ENCODE peak calls at places on chromosome 22, in seven cellular contexts. One of them, this sample, is unnamed.
A peak's percentile ranks its signal among the peaks of the same experiment; 100 is the strongest.

GRCh38 chr22:26357281-26357680 is 71.8 kb upstream of the ASPHD2 start:
- DNase-seq in SJSA1: no peak
- DNase-seq in ovary: no peak
- DNase-seq in cardiac muscle cell: no peak
- DNase-seq in CD8-positive, alpha-beta T cell: no peak
- DNase-seq in upper lobe of right lung: no peak
- DNase-seq in body of pancreas: no peak
- DNase-seq in this sample: no peak

GRCh38 chr22:36790648-36791047 is 14.7 kb upstream of the IFT27 start:
- DNase-seq in SJSA1: no peak
- DNase-seq in ovary: no peak
- DNase-seq in cardiac muscle cell: no peak
- DNase-seq in CD8-positive, alpha-beta T cell: no peak
- DNase-seq in upper lobe of right lung: no peak
- DNase-seq in body of pancreas: no peak
- DNase-seq in this sample: no peak

GRCh38 chr22:41123151-41123550 is 30.8 kb downstream of the EP300 start:
- DNase-seq in SJSA1: no peak
- DNase-seq in ovary: no peak
- DNase-seq in cardiac muscle cell: no peak
- DNase-seq in CD8-positive, alpha-beta T cell: no peak
- DNase-seq in upper lobe of right lung: no peak
- DNase-seq in body of pancreas: no peak
- DNase-seq in this sample: no peak

GRCh38 chr22:44839061-44839460 is 86.7 kb downstream of the ARHGAP8 start:
- DNase-seq in SJSA1: no peak
- DNase-seq in ovary: no peak
- DNase-seq in cardiac muscle cell: no peak
- DNase-seq in CD8-positive, alpha-beta T cell: no peak
- DNase-seq in upper lobe of right lung: no peak
- DNase-seq in body of pancreas: no peak
- DNase-seq in this sample: no peak

GRCh38 chr22:37911273-37911672 is 5.2 kb downstream of the MICALL1 start:
- DNase-seq in SJSA1: no peak
- DNase-seq in ovary: no peak
- DNase-seq in cardiac muscle cell: no peak
- DNase-seq in CD8-positive, alpha-beta T cell: no peak
- DNase-seq in upper lobe of right lung: no peak
- DNase-seq in body of pancreas: no peak
- DNase-seq in this sample: no peak

GRCh38 chr22:37638351-37639069 is 959 bp upstream of the SH3BP1 start:
- DNase-seq in SJSA1: no peak
- DNase-seq in ovary: no peak
- DNase-seq in cardiac muscle cell: no peak
- DNase-seq in CD8-positive, alpha-beta T cell: peak; percentile 46
- DNase-seq in upper lobe of right lung: no peak
- DNase-seq in body of pancreas: no peak
- DNase-seq in this sample: no peak

GRCh38 chr22:20261848-20262581 is 6.1 kb downstream of the RTN4R start:
- DNase-seq in SJSA1: no peak
- DNase-seq in ovary: no peak
- DNase-seq in cardiac muscle cell: no peak
- DNase-seq in CD8-positive, alpha-beta T cell: no peak
- DNase-seq in upper lobe of right lung: no peak
- DNase-seq in body of pancreas: no peak
- DNase-seq in this sample: no peak

GRCh38 chr22:37169947-37170688 is 17.9 kb downstream of the C1QTNF6 start:
- DNase-seq in SJSA1: no peak
- DNase-seq in ovary: no peak
- DNase-seq in cardiac muscle cell: no peak
- DNase-seq in CD8-positive, alpha-beta T cell: no peak
- DNase-seq in upper lobe of right lung: peak; percentile 59
- DNase-seq in body of pancreas: no peak
- DNase-seq in this sample: no peak

GRCh38 chr22:44882226-44882905 is 127.4 kb downstream of the PHF21B start:
- DNase-seq in SJSA1: peak; percentile 40
- DNase-seq in ovary: no peak
- DNase-seq in cardiac muscle cell: no peak
- DNase-seq in CD8-positive, alpha-beta T cell: no peak
- DNase-seq in upper lobe of right lung: peak; percentile 39
- DNase-seq in body of pancreas: no peak
- DNase-seq in this sample: no peak

GRCh38 chr22:43854786-43855271 is 7.5 kb downstream of the SULT4A1 start:
- DNase-seq in SJSA1: no peak
- DNase-seq in ovary: no peak
- DNase-seq in cardiac muscle cell: no peak
- DNase-seq in CD8-positive, alpha-beta T cell: no peak
- DNase-seq in upper lobe of right lung: peak; percentile 44
- DNase-seq in body of pancreas: no peak
- DNase-seq in this sample: no peak

GRCh38 chr22:44407404-44408226 is 90.4 kb downstream of the RTL6 start:
- DNase-seq in SJSA1: no peak
- DNase-seq in ovary: no peak
- DNase-seq in cardiac muscle cell: no peak
- DNase-seq in CD8-positive, alpha-beta T cell: no peak
- DNase-seq in upper lobe of right lung: peak; percentile 34
- DNase-seq in body of pancreas: peak; percentile 70
- DNase-seq in this sample: no peak

GRCh38 chr22:16789860-16790493 is 35.2 kb downstream of the XKR3 start:
- DNase-seq in SJSA1: no peak
- DNase-seq in ovary: no peak
- DNase-seq in cardiac muscle cell: no peak
- DNase-seq in CD8-positive, alpha-beta T cell: no peak
- DNase-seq in upper lobe of right lung: no peak
- DNase-seq in body of pancreas: no peak
- DNase-seq in this sample: no peak

GRCh38 chr22:43840851-43841250 is 21.5 kb downstream of the SULT4A1 start:
- DNase-seq in SJSA1: no peak
- DNase-seq in ovary: no peak
- DNase-seq in cardiac muscle cell: no peak
- DNase-seq in CD8-positive, alpha-beta T cell: no peak
- DNase-seq in upper lobe of right lung: no peak
- DNase-seq in body of pancreas: no peak
- DNase-seq in this sample: no peak

DNA sequence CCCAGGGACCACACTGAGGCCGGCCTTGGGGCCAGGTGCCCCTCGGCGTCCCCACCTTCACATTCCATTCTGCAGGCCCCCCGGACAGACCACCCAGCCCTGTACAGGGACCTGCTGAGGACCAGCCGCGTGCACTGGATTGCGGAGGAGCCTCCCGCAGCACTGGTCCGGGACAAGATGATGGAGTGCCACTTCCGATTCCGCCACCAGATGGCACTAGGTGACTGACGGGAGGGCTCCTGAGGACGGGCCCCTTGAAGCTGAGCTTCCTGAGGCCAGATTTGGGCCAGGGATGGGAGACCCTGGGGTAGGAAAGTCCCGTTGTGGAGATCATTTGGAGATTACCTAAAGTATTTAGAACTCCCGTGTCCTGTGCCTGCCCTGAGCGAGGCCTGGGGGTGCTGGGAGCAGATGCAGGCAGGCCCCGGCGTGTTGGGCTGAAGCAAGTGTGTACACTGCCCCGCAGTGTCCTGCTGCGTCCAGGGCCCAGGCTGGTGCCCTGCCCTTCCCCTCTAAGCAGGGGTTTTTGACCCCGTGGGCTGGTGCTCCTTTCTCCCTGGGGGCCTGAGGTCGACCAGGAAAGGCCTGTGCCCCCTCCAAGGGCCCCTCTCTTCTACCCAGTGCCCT is 20.0 kb downstream of the TRMU start:
- DNase-seq in SJSA1: peak; percentile 77
- DNase-seq in ovary: peak; percentile 58
- DNase-seq in cardiac muscle cell: peak; percentile 80
- DNase-seq in CD8-positive, alpha-beta T cell: peak; percentile 68
- DNase-seq in upper lobe of right lung: peak; percentile 83
- DNase-seq in body of pancreas: peak; percentile 79
- DNase-seq in this sample: peak; percentile 11
- H3K4me3 ChIP-seq in SJSA1: no peak overlapping the region
- H3K4me3 ChIP-seq in ovary: no peak overlapping the region
- H3K4me3 ChIP-seq in cardiac muscle cell: no peak overlapping the region
- H3K4me3 ChIP-seq in CD8-positive, alpha-beta T cell: no peak overlapping the region
- H3K4me3 ChIP-seq in upper lobe of right lung: no peak overlapping the region
- H3K4me3 ChIP-seq in body of pancreas: no peak overlapping the region
- H3K4me3 ChIP-seq in this sample: no peak overlapping the region

DNA sequence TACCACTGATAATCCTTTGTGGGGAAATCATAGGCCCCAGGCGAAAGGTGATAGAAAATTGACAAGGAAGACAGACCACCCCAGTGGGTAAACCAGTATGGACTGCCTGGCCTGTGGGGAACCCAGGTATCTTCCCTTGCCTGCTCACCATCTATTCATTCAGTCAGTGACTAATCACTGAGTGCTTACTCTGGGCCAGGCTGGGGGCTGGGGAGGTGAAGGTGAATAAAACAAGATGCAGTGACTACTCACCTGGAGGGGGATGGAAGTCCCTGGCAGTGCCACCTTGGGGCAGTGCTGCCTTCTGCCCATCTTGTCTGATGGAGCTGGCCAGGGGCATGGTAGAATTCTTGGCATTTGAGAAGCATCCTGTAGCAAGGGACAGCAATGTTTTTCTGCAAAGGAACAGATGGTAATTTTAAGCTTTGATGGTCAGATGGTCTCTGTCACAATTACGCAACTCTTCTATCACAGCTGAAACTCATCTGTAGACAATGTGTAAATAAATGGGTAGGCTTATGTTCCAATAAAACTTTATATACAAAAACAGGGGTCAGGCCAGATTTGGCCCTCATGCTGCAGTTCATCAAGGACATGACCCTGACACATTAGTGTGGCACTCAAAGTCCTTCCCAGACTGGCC is 4.6 kb downstream of the ISX start:
- DNase-seq in SJSA1: no peak
- DNase-seq in ovary: no peak
- DNase-seq in cardiac muscle cell: no peak
- DNase-seq in CD8-positive, alpha-beta T cell: no peak
- DNase-seq in upper lobe of right lung: no peak
- DNase-seq in body of pancreas: no peak
- DNase-seq in this sample: no peak
- H3K27ac ChIP-seq in SJSA1: no peak overlapping the region
- H3K27ac ChIP-seq in ovary: no peak overlapping the region
- H3K27ac ChIP-seq in cardiac muscle cell: no peak overlapping the region
- H3K27ac ChIP-seq in CD8-positive, alpha-beta T cell: no peak overlapping the region
- H3K27ac ChIP-seq in upper lobe of right lung: no peak overlapping the region
- H3K27ac ChIP-seq in body of pancreas: no peak overlapping the region
- H3K27ac ChIP-seq in this sample: no peak overlapping the region

GRCh38 chr22:39244073-39244495 is 698 bp downstream of the PDGFB start:
- DNase-seq in SJSA1: no peak
- DNase-seq in ovary: no peak
- DNase-seq in cardiac muscle cell: no peak
- DNase-seq in CD8-positive, alpha-beta T cell: peak; percentile 14
- DNase-seq in upper lobe of right lung: no peak
- DNase-seq in body of pancreas: peak; percentile 36
- DNase-seq in this sample: no peak

GRCh38 chr22:39243443-39244072 is 1.2 kb downstream of the PDGFB start:
- DNase-seq in SJSA1: no peak
- DNase-seq in ovary: no peak
- DNase-seq in cardiac muscle cell: no peak
- DNase-seq in CD8-positive, alpha-beta T cell: no peak
- DNase-seq in upper lobe of right lung: no peak
- DNase-seq in body of pancreas: peak; percentile 66
- DNase-seq in this sample: no peak

GRCh38 chr22:39245130-39246039 is 603 bp upstream of the PDGFB start:
- DNase-seq in SJSA1: no peak
- DNase-seq in ovary: no peak
- DNase-seq in cardiac muscle cell: no peak
- DNase-seq in CD8-positive, alpha-beta T cell: no peak
- DNase-seq in upper lobe of right lung: no peak
- DNase-seq in body of pancreas: no peak
- DNase-seq in this sample: no peak

GRCh38 chr22:39246217-39246616 is 1.4 kb upstream of the PDGFB start:
- DNase-seq in SJSA1: no peak
- DNase-seq in ovary: no peak
- DNase-seq in cardiac muscle cell: no peak
- DNase-seq in CD8-positive, alpha-beta T cell: no peak
- DNase-seq in upper lobe of right lung: no peak
- DNase-seq in body of pancreas: no peak
- DNase-seq in this sample: no peak

DNA sequence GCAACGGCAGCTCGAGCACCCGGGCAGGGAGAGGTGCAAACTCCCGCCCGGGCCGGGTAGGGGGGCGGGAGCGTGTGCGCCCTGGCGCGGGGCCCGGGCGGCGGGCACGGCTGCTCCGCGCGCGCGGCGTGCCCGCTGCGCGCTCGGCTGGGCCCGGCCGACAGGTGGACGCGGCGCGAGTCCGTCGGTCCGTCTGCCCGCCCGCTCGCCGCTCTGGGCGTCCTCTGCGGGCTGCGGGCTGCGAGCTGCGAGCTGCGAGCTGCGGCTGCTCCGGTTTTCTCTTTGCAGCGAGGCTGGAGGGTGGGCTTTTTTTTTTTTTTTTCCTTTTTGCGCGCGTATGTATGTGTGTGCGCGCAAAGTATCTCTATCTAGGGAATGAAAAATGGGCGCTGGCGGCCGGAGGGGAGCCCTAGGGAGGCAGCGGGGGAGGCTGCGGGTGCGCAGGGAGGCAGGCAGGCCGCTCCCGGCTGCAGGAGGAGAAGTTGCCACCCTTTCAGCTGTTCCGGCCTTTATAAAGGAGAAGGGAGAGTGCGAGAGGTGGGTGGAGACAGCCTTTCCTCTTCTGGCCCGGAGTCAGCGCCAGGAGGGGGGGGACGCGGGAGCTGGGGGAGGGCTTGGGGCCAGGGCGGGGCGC is at the start of gene PDGFB:
- DNase-seq in SJSA1: no peak
- DNase-seq in ovary: no peak
- DNase-seq in cardiac muscle cell: peak; percentile 60
- DNase-seq in CD8-positive, alpha-beta T cell: no peak
- DNase-seq in upper lobe of right lung: no peak
- DNase-seq in body of pancreas: peak; percentile 67
- DNase-seq in this sample: no peak
- H3K4me3 ChIP-seq in SJSA1: peak within 1 kb of the TSS; percentile 8
- H3K4me3 ChIP-seq in ovary: peak within 1 kb of the TSS; percentile 45
- H3K4me3 ChIP-seq in cardiac muscle cell: peak within 1 kb of the TSS; percentile 63
- H3K4me3 ChIP-seq in CD8-positive, alpha-beta T cell: peak within 1 kb of the TSS; percentile 48
- H3K4me3 ChIP-seq in upper lobe of right lung: peak within 1 kb of the TSS; percentile 58
- H3K4me3 ChIP-seq in body of pancreas: peak within 1 kb of the TSS; percentile 52
- H3K4me3 ChIP-seq in this sample: peak within 1 kb of the TSS; percentile 74

GRCh38 chr22:21943571-21944448 is 8.8 kb downstream of the PPM1F start:
- DNase-seq in SJSA1: no peak
- DNase-seq in ovary: no peak
- DNase-seq in cardiac muscle cell: no peak
- DNase-seq in CD8-positive, alpha-beta T cell: no peak
- DNase-seq in upper lobe of right lung: no peak
- DNase-seq in body of pancreas: no peak
- DNase-seq in this sample: no peak

GRCh38 chr22:21940521-21940920 is 12.1 kb downstream of the PPM1F start:
- DNase-seq in SJSA1: no peak
- DNase-seq in ovary: no peak
- DNase-seq in cardiac muscle cell: no peak
- DNase-seq in CD8-positive, alpha-beta T cell: no peak
- DNase-seq in upper lobe of right lung: no peak
- DNase-seq in body of pancreas: no peak
- DNase-seq in this sample: no peak

GRCh38 chr22:21942407-21942895 is 10.2 kb downstream of the PPM1F start:
- DNase-seq in SJSA1: peak; percentile 94
- DNase-seq in ovary: peak; percentile 55
- DNase-seq in cardiac muscle cell: no peak
- DNase-seq in CD8-positive, alpha-beta T cell: no peak
- DNase-seq in upper lobe of right lung: peak; percentile 78
- DNase-seq in body of pancreas: peak; percentile 48
- DNase-seq in this sample: no peak

GRCh38 chr22:21942939-21943338 is 9.7 kb downstream of the PPM1F start:
- DNase-seq in SJSA1: no peak
- DNase-seq in ovary: no peak
- DNase-seq in cardiac muscle cell: no peak
- DNase-seq in CD8-positive, alpha-beta T cell: no peak
- DNase-seq in upper lobe of right lung: no peak
- DNase-seq in body of pancreas: no peak
- DNase-seq in this sample: no peak

GRCh38 chr22:21941921-21942320 is 10.7 kb downstream of the PPM1F start:
- DNase-seq in SJSA1: no peak
- DNase-seq in ovary: no peak
- DNase-seq in cardiac muscle cell: no peak
- DNase-seq in CD8-positive, alpha-beta T cell: no peak
- DNase-seq in upper lobe of right lung: no peak
- DNase-seq in body of pancreas: no peak
- DNase-seq in this sample: no peak
- H3K27ac ChIP-seq in SJSA1: peak overlapping the region; percentile 95
- H3K27ac ChIP-seq in ovary: no peak overlapping the region
- H3K27ac ChIP-seq in cardiac muscle cell: no peak overlapping the region
- H3K27ac ChIP-seq in CD8-positive, alpha-beta T cell: no peak overlapping the region
- H3K27ac ChIP-seq in upper lobe of right lung: peak overlapping the region; percentile 96
- H3K27ac ChIP-seq in body of pancreas: peak overlapping the region; percentile 63
- H3K27ac ChIP-seq in this sample: no peak overlapping the region